ENCODE peak calls at places on chromosomes 12 and 14, in nine cellular contexts. G is lower leg skin, R is heart left ventricle, J is A549, B is adrenal gland, X is testis, L is gastrocnemius medialis, C is right lobe of liver, Q is transverse colon. T is an unnamed sample.

GRCh38 chr12:9787340-9787737 is 26.6 kb upstream of the CD69 start:
- DNase-seq in G (no peak), R (no peak), J (no peak), B (no peak), X (no peak), L (no peak), C (no peak), Q (no peak), T (no peak)

GRCh38 chr12:75656650-75657049 is 145.2 kb upstream of the KRR1 start:
- DNase-seq in G (no peak), R (no peak), J (peak), B (no peak), X (no peak), L (no peak), C (no peak), Q (no peak), T (no peak)

GRCh38 chr14:67674139-67674479 is 323 bp downstream of the VTI1B start:
- DNase-seq in G (peak), R (peak), J (peak), B (peak), X (peak), L (peak), C (peak), Q (peak), T (peak)

GRCh38 chr14:55807059-55807499 is 227.1 kb downstream of the KTN1 start:
- DNase-seq in G (peak), R (peak), J (peak), B (peak), X (peak), L (peak), C (peak), Q (peak), T (no peak)

GRCh38 chr12:47223848-47224213 is 144.1 kb upstream of the AMIGO2 start:
- DNase-seq in G (no peak), R (no peak), J (peak), B (peak), X (peak), L (no peak), C (peak), Q (peak), T (no peak)

GRCh38 chr12:47987411-47988072 is 16.7 kb downstream of the COL2A1 start:
- DNase-seq in G (no peak), R (no peak), J (no peak), B (no peak), X (no peak), L (no peak), C (no peak), Q (no peak), T (no peak)

GRCh38 chr12:65269603-65270002 is 8.9 kb upstream of the MSRB3 start:
- DNase-seq in G (no peak), R (no peak), J (no peak), B (no peak), X (no peak), L (no peak), C (no peak), Q (no peak), T (no peak)

GRCh38 chr14:24411468-24412454 is 13.0 kb downstream of the NYNRIN start:
- DNase-seq in G (peak), R (no peak), J (peak), B (no peak), X (peak), L (no peak), C (no peak), Q (no peak), T (peak)

GRCh38 chr12:91985002-91985767 is 160.5 kb downstream of the BTG1 start:
- DNase-seq in G (no peak), R (no peak), J (no peak), B (no peak), X (no peak), L (no peak), C (no peak), Q (no peak), T (peak)

GRCh38 chr12:4630262-4630661 is 18.6 kb downstream of the AKAP3 start:
- DNase-seq in G (no peak), R (no peak), J (no peak), B (no peak), X (no peak), L (no peak), C (no peak), Q (no peak), T (no peak)

GRCh38 chr12:93315907-93316622 is 61.7 kb upstream of the NUDT4 start:
- DNase-seq in G (no peak), R (no peak), J (no peak), B (no peak), X (peak), L (no peak), C (no peak), Q (no peak), T (no peak)

GRCh38 chr14:103348154-103348553 is 14.1 kb downstream of the EIF5 start:
- DNase-seq in G (no peak), R (no peak), J (no peak), B (no peak), X (no peak), L (no peak), C (no peak), Q (no peak), T (no peak)

GRCh38 chr12:93850476-93850875 is 173.3 kb downstream of the CRADD start:
- DNase-seq in G (no peak), R (no peak), J (no peak), B (no peak), X (no peak), L (no peak), C (no peak), Q (no peak), T (no peak)

GRCh38 chr14:95533822-95534221 is 1.0 kb upstream of the GLRX5 start:
- DNase-seq in G (no peak), R (no peak), J (no peak), B (no peak), X (peak), L (no peak), C (no peak), Q (no peak), T (peak)

GRCh38 chr14:90409209-90409730 is 12.4 kb downstream of the CALM1 start:
- DNase-seq in G (peak), R (peak), J (peak), B (peak), X (no peak), L (no peak), C (no peak), Q (peak), T (no peak)

GRCh38 chr14:33800735-33801163 is 150.1 kb downstream of the EGLN3 start:
- DNase-seq in G (no peak), R (no peak), J (no peak), B (no peak), X (no peak), L (no peak), C (no peak), Q (no peak), T (no peak)

GRCh38 chr12:48197549-48197966 is 5.5 kb downstream of the OR10AD1 start:
- DNase-seq in G (no peak), R (no peak), J (peak), B (peak), X (no peak), L (no peak), C (no peak), Q (no peak), T (peak)

GRCh38 chr14:26870096-26870495 is 272.3 kb upstream of the NOVA1 start:
- DNase-seq in G (no peak), R (no peak), J (no peak), B (no peak), X (no peak), L (no peak), C (no peak), Q (no peak), T (no peak)

GRCh38 chr14:75690010-75690409 is 29.0 kb downstream of the TTLL5 start:
- DNase-seq in G (no peak), R (no peak), J (no peak), B (no peak), X (no peak), L (no peak), C (no peak), Q (no peak), T (no peak)

GRCh38 chr14:51094282-51094821 is 553 bp downstream of the TRIM9 start:
- DNase-seq in G (peak), R (no peak), J (peak), B (no peak), X (no peak), L (no peak), C (no peak), Q (no peak), T (peak)

GRCh38 chr12:55619352-55620138 is 17.1 kb upstream of the OR10P1 start:
- DNase-seq in G (no peak), R (peak), J (peak), B (peak), X (peak), L (no peak), C (no peak), Q (peak), T (peak)

GRCh38 chr14:104821229-104821945 is 20.5 kb downstream of the ZBTB42 start:
- DNase-seq in G (no peak), R (peak), J (no peak), B (no peak), X (peak), L (no peak), C (peak), Q (no peak), T (no peak)

GRCh38 chr14:69460093-69460701 is 24.3 kb upstream of the PLEKHD1 start:
- DNase-seq in G (peak), R (peak), J (peak), B (peak), X (peak), L (peak), C (peak), Q (peak), T (peak)

GRCh38 chr12:57726151-57726883 is 12.2 kb downstream of the AGAP2 start:
- DNase-seq in G (peak), R (peak), J (peak), B (peak), X (peak), L (peak), C (peak), Q (peak), T (no peak)

GRCh38 chr12:94123127-94123526 is 25.2 kb upstream of the PLXNC1 start:
- DNase-seq in G (no peak), R (no peak), J (no peak), B (no peak), X (no peak), L (no peak), C (no peak), Q (no peak), T (peak)

GRCh38 chr12:88339966-88340365 is 197.9 kb downstream of the TMTC3 start:
- DNase-seq in G (no peak), R (no peak), J (no peak), B (no peak), X (no peak), L (no peak), C (no peak), Q (no peak), T (no peak)

GRCh38 chr14:63673882-63674497 is 32.3 kb upstream of the WDR89 start:
- DNase-seq in G (no peak), R (no peak), J (no peak), B (no peak), X (no peak), L (no peak), C (no peak), Q (no peak), T (no peak)

GRCh38 chr14:86091811-86092210 is 561.9 kb downstream of the FLRT2 start:
- DNase-seq in G (no peak), R (no peak), J (no peak), B (no peak), X (no peak), L (no peak), C (no peak), Q (no peak), T (no peak)

GRCh38 chr12:6764011-6764828 is 1.9 kb upstream of the PTMS start:
- DNase-seq in G (peak), R (peak), J (peak), B (peak), X (peak), L (peak), C (peak), Q (peak), T (peak)

GRCh38 chr12:92044435-92044834 is 101.2 kb downstream of the BTG1 start:
- DNase-seq in G (no peak), R (no peak), J (no peak), B (no peak), X (no peak), L (no peak), C (no peak), Q (no peak), T (no peak)

GRCh38 chr14:104666981-104667380 is 22.4 kb upstream of the INF2 start:
- DNase-seq in G (no peak), R (no peak), J (no peak), B (no peak), X (no peak), L (no peak), C (no peak), Q (no peak), T (no peak)

GRCh38 chr12:98820005-98820404 is 174.9 kb downstream of the APAF1 start:
- DNase-seq in G (no peak), R (no peak), J (no peak), B (no peak), X (no peak), L (no peak), C (no peak), Q (no peak), T (no peak)

GRCh38 chr12:119843100-119843499 is 34.0 kb downstream of the CIT start:
- DNase-seq in G (no peak), R (no peak), J (no peak), B (no peak), X (peak), L (no peak), C (no peak), Q (no peak), T (no peak)

GRCh38 chr12:25313591-25313990 is 62.9 kb upstream of the KRAS start:
- DNase-seq in G (no peak), R (no peak), J (no peak), B (no peak), X (no peak), L (no peak), C (no peak), Q (no peak), T (no peak)

GRCh38 chr12:109027767-109028166 is 6.9 kb upstream of the SVOP start:
- DNase-seq in G (no peak), R (no peak), J (no peak), B (no peak), X (no peak), L (no peak), C (no peak), Q (no peak), T (peak)

GRCh38 chr14:36981832-36982528 is 190.4 kb downstream of the SLC25A21 start:
- DNase-seq in G (no peak), R (no peak), J (peak), B (no peak), X (no peak), L (no peak), C (no peak), Q (no peak), T (no peak)

GRCh38 chr12:78534311-78534710 is 330.3 kb upstream of the SYT1 start:
- DNase-seq in G (no peak), R (no peak), J (no peak), B (no peak), X (no peak), L (no peak), C (no peak), Q (no peak), T (no peak)

GRCh38 chr14:73267474-73267873 is 30.2 kb downstream of the PAPLN start:
- DNase-seq in G (peak), R (no peak), J (no peak), B (no peak), X (no peak), L (no peak), C (no peak), Q (no peak), T (no peak)

GRCh38 chr12:123899368-123899767 is 73.3 kb downstream of the CCDC92 start:
- DNase-seq in G (no peak), R (no peak), J (no peak), B (no peak), X (no peak), L (no peak), C (no peak), Q (no peak), T (no peak)
- TF ChIP-seq POLR2A in G (no peak), R (no peak), J (no peak), B (no peak), X (no peak), L (no peak), C (no peak), Q (no peak), T (no peak)

GRCh38 chr12:126617312-126617711 is 1552.1 kb downstream of the AACS start:
- DNase-seq in G (no peak), R (no peak), J (peak), B (no peak), X (peak), L (no peak), C (no peak), Q (no peak), T (peak)
- TF ChIP-seq CTCF in G (no peak), R (no peak), J (no peak), B (peak), X (peak), L (no peak), C (peak), Q (no peak), T (peak)

GRCh38 chr14:100393906-100394732 is 71.0 kb downstream of the SLC25A47 start:
- DNase-seq in G (no peak), R (no peak), J (no peak), B (no peak), X (no peak), L (no peak), C (no peak), Q (no peak), T (no peak)

GRCh38 chr14:100398044-100398443 is 74.9 kb downstream of the SLC25A47 start:
- DNase-seq in G (no peak), R (no peak), J (peak), B (no peak), X (no peak), L (no peak), C (no peak), Q (peak), T (no peak)

GRCh38 chr14:100394886-100395672 is 71.9 kb downstream of the SLC25A47 start:
- DNase-seq in G (no peak), R (no peak), J (no peak), B (no peak), X (no peak), L (no peak), C (no peak), Q (no peak), T (no peak)

GRCh38 chr14:100399052-100399849 is 76.1 kb downstream of the SLC25A47 start:
- DNase-seq in G (no peak), R (no peak), J (no peak), B (no peak), X (no peak), L (no peak), C (no peak), Q (no peak), T (no peak)

DNA sequence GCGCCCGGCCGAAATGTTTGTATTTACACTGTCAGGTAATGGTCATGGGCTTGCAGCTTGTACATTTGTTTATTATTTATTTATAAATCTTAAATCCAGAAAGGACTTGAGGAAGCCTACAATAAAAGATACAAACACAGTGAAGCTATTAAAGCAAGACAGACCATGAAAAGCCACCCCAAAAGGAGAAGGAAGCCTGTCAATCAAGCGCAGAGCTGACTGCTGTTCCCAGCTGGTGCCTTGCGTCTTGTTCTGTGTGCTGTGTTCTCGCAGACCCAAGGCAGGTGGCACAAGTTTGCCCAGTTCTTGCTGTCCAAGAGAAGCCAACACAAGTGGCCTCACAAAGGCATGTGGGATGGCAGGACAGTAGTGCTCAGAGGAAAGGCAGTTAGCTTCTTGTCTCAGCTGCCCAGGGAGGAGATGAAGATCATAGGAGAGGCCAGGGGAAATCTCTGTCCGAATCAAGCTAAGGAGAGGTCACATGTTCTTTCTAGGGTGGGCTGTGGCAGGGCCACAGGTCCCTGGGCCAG is 73.2 kb downstream of the SLC25A47 start:
- DNase-seq in G (no peak), R (no peak), J (no peak), B (no peak), X (no peak), L (no peak), C (no peak), Q (no peak), T (no peak)
- TF ChIP-seq POLR2A in G (no peak), R (no peak), J (no peak), B (no peak), X (no peak), L (no peak), C (no peak), Q (no peak), T (no peak)

DNA sequence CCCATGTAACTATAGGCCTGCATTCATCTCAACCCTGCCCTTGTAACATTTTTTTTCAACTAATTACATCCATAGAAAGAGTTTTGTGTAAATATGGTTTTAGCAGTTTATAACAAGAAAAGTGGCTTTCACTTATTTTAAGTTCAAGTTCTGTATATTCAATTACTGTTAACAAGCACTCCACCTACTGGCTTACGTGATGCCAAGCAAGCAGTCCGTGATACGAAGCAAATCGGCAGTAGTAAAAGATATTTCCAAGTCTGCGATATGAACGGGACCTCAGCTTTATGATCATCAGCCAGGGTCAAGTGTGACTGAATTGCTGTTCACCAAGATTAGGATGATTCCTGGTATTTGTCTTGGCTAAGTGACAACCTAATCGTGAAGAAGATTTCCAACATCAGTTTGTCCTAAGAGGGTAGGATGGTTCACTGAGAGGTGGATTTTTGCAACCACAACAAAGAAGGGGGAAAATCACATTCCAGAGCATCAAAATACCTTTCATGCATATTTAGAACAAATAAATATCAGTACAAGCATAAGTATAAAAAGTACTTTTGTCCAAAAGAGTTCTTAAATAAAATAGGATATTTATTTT is 456.2 kb downstream of the FOXG1 start:
- DNase-seq in G (no peak), R (no peak), J (peak), B (peak), X (peak), L (no peak), C (no peak), Q (no peak), T (peak)
- TF ChIP-seq CTCF in G (no peak), R (peak), J (peak), B (peak), X (peak), L (no peak), C (peak), Q (no peak), T (peak)